ENCODE peak calls at places on chromosomes 16 and 17, in eight cellular contexts. One of them, this sample, is unnamed.

GRCh38 chr17:32772453-32773025 is 104.4 kb downstream of the MYO1D start:
- DNase-seq in nucleus accumbens: no peak
- DNase-seq in NCI-H1092: no peak
- DNase-seq in RWPE1: no peak
- DNase-seq in stimulated activated CD4-positive, alpha-beta T cell treated with anti-CD3 and anti-CD28 coated beads, Interleukin-4, amount 100 ng/mL, for 24 hours: no peak
- DNase-seq in keratinocyte: no peak
- DNase-seq in astrocyte of the spinal cord: no peak
- DNase-seq in NB4: no peak
- DNase-seq in this sample: peak

GRCh38 chr17:79078476-79079190 is 4.0 kb downstream of the ENGASE start:
- DNase-seq in NCI-H1092: no peak
- DNase-seq in stimulated activated CD4-positive, alpha-beta T cell treated with anti-CD3 and anti-CD28 coated beads, Interleukin-4, amount 100 ng/mL, for 24 hours: no peak
- DNase-seq in RWPE1: no peak
- DNase-seq in astrocyte of the spinal cord: no peak
- DNase-seq in nucleus accumbens: no peak
- DNase-seq in NB4: no peak
- DNase-seq in keratinocyte: no peak
- DNase-seq in this sample: no peak

GRCh38 chr17:7856840-7857723 is at the start of gene NAA38:
- DNase-seq in stimulated activated CD4-positive, alpha-beta T cell treated with anti-CD3 and anti-CD28 coated beads, Interleukin-4, amount 100 ng/mL, for 24 hours: peak
- DNase-seq in RWPE1: peak
- DNase-seq in keratinocyte: peak
- DNase-seq in NB4: peak
- DNase-seq in nucleus accumbens: peak
- DNase-seq in astrocyte of the spinal cord: peak
- DNase-seq in NCI-H1092: peak
- DNase-seq in this sample: peak

GRCh38 chr16:21194771-21195301 is 16.5 kb downstream of the ZP2 start:
- DNase-seq in NB4: no peak
- DNase-seq in NCI-H1092: no peak
- DNase-seq in nucleus accumbens: peak
- DNase-seq in astrocyte of the spinal cord: peak
- DNase-seq in RWPE1: no peak
- DNase-seq in stimulated activated CD4-positive, alpha-beta T cell treated with anti-CD3 and anti-CD28 coated beads, Interleukin-4, amount 100 ng/mL, for 24 hours: no peak
- DNase-seq in keratinocyte: no peak
- DNase-seq in this sample: peak

GRCh38 chr17:43591750-43592562 is 45.8 kb upstream of the ETV4 start:
- DNase-seq in NCI-H1092: no peak
- DNase-seq in NB4: peak
- DNase-seq in RWPE1: peak
- DNase-seq in astrocyte of the spinal cord: peak
- DNase-seq in stimulated activated CD4-positive, alpha-beta T cell treated with anti-CD3 and anti-CD28 coated beads, Interleukin-4, amount 100 ng/mL, for 24 hours: no peak
- DNase-seq in nucleus accumbens: no peak
- DNase-seq in keratinocyte: peak
- DNase-seq in this sample: no peak

GRCh38 chr17:12078791-12079190 is 58.1 kb downstream of the MAP2K4 start:
- DNase-seq in NCI-H1092: no peak
- DNase-seq in keratinocyte: no peak
- DNase-seq in stimulated activated CD4-positive, alpha-beta T cell treated with anti-CD3 and anti-CD28 coated beads, Interleukin-4, amount 100 ng/mL, for 24 hours: no peak
- DNase-seq in nucleus accumbens: no peak
- DNase-seq in NB4: no peak
- DNase-seq in RWPE1: peak
- DNase-seq in astrocyte of the spinal cord: peak
- DNase-seq in this sample: peak

GRCh38 chr16:69596801-69597200 is 31.0 kb downstream of the NFAT5 start:
- DNase-seq in astrocyte of the spinal cord: no peak
- DNase-seq in stimulated activated CD4-positive, alpha-beta T cell treated with anti-CD3 and anti-CD28 coated beads, Interleukin-4, amount 100 ng/mL, for 24 hours: no peak
- DNase-seq in keratinocyte: no peak
- DNase-seq in NB4: no peak
- DNase-seq in NCI-H1092: no peak
- DNase-seq in nucleus accumbens: no peak
- DNase-seq in RWPE1: no peak
- DNase-seq in this sample: no peak

GRCh38 chr16:66473654-66474519 is 46.8 kb downstream of the BEAN1 start:
- DNase-seq in astrocyte of the spinal cord: peak
- DNase-seq in NCI-H1092: peak
- DNase-seq in nucleus accumbens: no peak
- DNase-seq in keratinocyte: no peak
- DNase-seq in stimulated activated CD4-positive, alpha-beta T cell treated with anti-CD3 and anti-CD28 coated beads, Interleukin-4, amount 100 ng/mL, for 24 hours: no peak
- DNase-seq in RWPE1: no peak
- DNase-seq in NB4: no peak
- DNase-seq in this sample: no peak

GRCh38 chr16:53865492-53865863 is 161.5 kb downstream of the FTO start:
- DNase-seq in RWPE1: peak
- DNase-seq in stimulated activated CD4-positive, alpha-beta T cell treated with anti-CD3 and anti-CD28 coated beads, Interleukin-4, amount 100 ng/mL, for 24 hours: no peak
- DNase-seq in NB4: peak
- DNase-seq in keratinocyte: peak
- DNase-seq in nucleus accumbens: peak
- DNase-seq in astrocyte of the spinal cord: peak
- DNase-seq in NCI-H1092: no peak
- DNase-seq in this sample: peak

GRCh38 chr16:855471-855870 is 54.9 kb upstream of the GNG13 start:
- DNase-seq in astrocyte of the spinal cord: no peak
- DNase-seq in stimulated activated CD4-positive, alpha-beta T cell treated with anti-CD3 and anti-CD28 coated beads, Interleukin-4, amount 100 ng/mL, for 24 hours: no peak
- DNase-seq in nucleus accumbens: no peak
- DNase-seq in RWPE1: no peak
- DNase-seq in keratinocyte: no peak
- DNase-seq in NB4: no peak
- DNase-seq in NCI-H1092: no peak
- DNase-seq in this sample: no peak

GRCh38 chr16:18800674-18801196 is 614 bp downstream of the ARL6IP1 start:
- DNase-seq in astrocyte of the spinal cord: peak
- DNase-seq in stimulated activated CD4-positive, alpha-beta T cell treated with anti-CD3 and anti-CD28 coated beads, Interleukin-4, amount 100 ng/mL, for 24 hours: no peak
- DNase-seq in NB4: peak
- DNase-seq in keratinocyte: no peak
- DNase-seq in NCI-H1092: no peak
- DNase-seq in RWPE1: peak
- DNase-seq in nucleus accumbens: no peak
- DNase-seq in this sample: no peak

This sample was measured in Caki2.